ENCODE peak calls at places on chromosomes 1 and 21, in five cellular contexts. G is Right ventricle myocardium superior, A is lower lobe of right lung, W is NCI-H460, F is smooth muscle cell of the brain vasculature. H is an unnamed sample.

GRCh38 chr1:32939655-32940371 is 24.8 kb downstream of the RNF19B start:
- DNase-seq in A (no peak), W (no peak), G (peak), F (no peak), H (peak)

GRCh38 chr21:42747267-42747701 is 93.9 kb downstream of the PDE9A start:
- DNase-seq in W (no peak), A (no peak), F (no peak), G (no peak), H (no peak)

GRCh38 chr1:6299557-6300165 is 38.8 kb upstream of the GPR153 start:
- DNase-seq in F (no peak), G (no peak), W (no peak), A (no peak), H (no peak)

GRCh38 chr1:223720987-223721591 is 8.8 kb downstream of the CAPN2 start:
- DNase-seq in F (no peak), W (no peak), G (no peak), A (no peak), H (no peak)

GRCh38 chr21:44315691-44316208 is 15.9 kb downstream of the PFKL start:
- DNase-seq in G (no peak), W (no peak), A (no peak), F (no peak), H (no peak)

GRCh38 chr1:244029137-244029536 is 21.9 kb upstream of the ZBTB18 start:
- DNase-seq in A (no peak), W (no peak), F (no peak), G (no peak), H (no peak)

GRCh38 chr1:109432336-109432735 is 6.1 kb upstream of the PSMA5 start:
- DNase-seq in G (no peak), A (no peak), W (no peak), F (no peak), H (no peak)

GRCh38 chr1:3672231-3672970 is 20.1 kb downstream of the TP73 start:
- DNase-seq in G (peak), A (peak), W (no peak), F (no peak), H (no peak)

GRCh38 chr1:59752556-59753412 is 62.0 kb upstream of the HOOK1 start:
- DNase-seq in F (no peak), W (no peak), A (no peak), G (no peak), H (no peak)

GRCh38 chr1:97540346-97540888 is 380.4 kb downstream of the DPYD start:
- DNase-seq in W (no peak), F (no peak), G (no peak), A (no peak), H (no peak)

GRCh38 chr1:171257207-171258052 is 9.1 kb downstream of the FMO1 start:
- DNase-seq in A (no peak), F (no peak), W (peak), G (no peak), H (no peak)

GRCh38 chr1:232278925-232279324 is 351.0 kb downstream of the SIPA1L2 start:
- DNase-seq in F (no peak), W (no peak), G (no peak), A (no peak), H (no peak)

GRCh38 chr1:58815069-58815679 is 31.3 kb upstream of the JUN start:
- DNase-seq in G (peak), A (peak), W (peak), F (no peak), H (no peak)

GRCh38 chr1:37394574-37395464 is 79.6 kb upstream of the ZC3H12A start:
- DNase-seq in G (no peak), A (no peak), W (no peak), F (no peak), H (no peak)

GRCh38 chr1:11563560-11564069 is 84.7 kb downstream of the DISP3 start:
- DNase-seq in W (no peak), F (no peak), G (no peak), A (no peak), H (no peak)

GRCh38 chr1:211925016-211925415 is 94.5 kb upstream of the LPGAT1 start:
- DNase-seq in A (no peak), F (no peak), W (peak), G (no peak), H (no peak)

GRCh38 chr1:243233908-243234307 is 21.2 kb downstream of the CEP170 start:
- DNase-seq in F (no peak), G (no peak), W (no peak), A (no peak), H (no peak)

GRCh38 chr1:157132602-157133167 is 5.5 kb downstream of the ETV3 start:
- DNase-seq in A (no peak), G (no peak), F (no peak), W (no peak), H (no peak)

GRCh38 chr1:12415239-12415543 is 185.4 kb downstream of the VPS13D start:
- DNase-seq in G (no peak), W (no peak), F (no peak), A (no peak), H (no peak)

GRCh38 chr1:37156646-37157045 is 122.3 kb upstream of the GRIK3 start:
- DNase-seq in W (no peak), G (no peak), F (no peak), A (no peak), H (no peak)

GRCh38 chr1:205481279-205481617 is 23.2 kb upstream of the CDK18 start:
- DNase-seq in G (no peak), A (no peak), W (no peak), F (no peak), H (no peak)

GRCh38 chr1:41333146-41333784 is 28.0 kb upstream of the FOXO6 start:
- DNase-seq in F (no peak), G (no peak), A (no peak), W (no peak), H (no peak)

GRCh38 chr1:7582439-7582972 is 188.6 kb upstream of the VAMP3 start:
- DNase-seq in A (no peak), W (no peak), F (no peak), G (peak), H (no peak)

GRCh38 chr1:186915555-186915954 is 86.8 kb downstream of the PLA2G4A start:
- DNase-seq in A (no peak), F (no peak), W (no peak), G (no peak), H (no peak)

GRCh38 chr1:177444997-177445746 is 274.4 kb downstream of the BRINP2 start:
- DNase-seq in G (no peak), F (no peak), A (no peak), W (no peak), H (no peak)

GRCh38 chr1:210385228-210385627 is 56.5 kb downstream of the HHAT start:
- DNase-seq in A (no peak), F (no peak), G (no peak), W (no peak), H (no peak)

H was measured in glomerular endothelial cell.